ENCODE peak calls at places on chromosomes 16 and 17, in eight cellular contexts. R is endodermal cell, A is fibroblast of pulmonary artery, V is cardiac muscle cell, G is fibroblast of mammary gland, K is AG04450, X is fibroblast of lung, L is left ventricle myocardium inferior. Y is an unnamed sample.

GRCh38 chr16:85570735-85571562 is 42.2 kb upstream of the GSE1 start:
- DNase-seq in R (no peak), A (no peak), V (no peak), G (no peak), K (no peak), X (no peak), L (peak), Y (no peak)

GRCh38 chr17:48704521-48704920 is 17.8 kb downstream of the PRAC1 start:
- DNase-seq in R (peak), A (no peak), V (no peak), G (no peak), K (no peak), X (no peak), L (no peak), Y (no peak)

GRCh38 chr17:10713336-10713735 is 15.9 kb downstream of the ADPRM start:
- DNase-seq in R (no peak), A (no peak), V (no peak), G (no peak), K (no peak), X (peak), L (no peak), Y (no peak)

GRCh38 chr16:50711862-50712567 is 18.6 kb downstream of the NOD2 start:
- DNase-seq in R (no peak), A (no peak), V (no peak), G (no peak), K (no peak), X (no peak), L (peak), Y (no peak)

GRCh38 chr17:511833-512251 is 159.2 kb upstream of the RPH3AL start:
- DNase-seq in R (no peak), A (no peak), V (no peak), G (peak), K (no peak), X (no peak), L (no peak), Y (no peak)

GRCh38 chr16:86977076-86977676 is 340.0 kb downstream of the C16orf95 start:
- DNase-seq in R (no peak), A (no peak), V (no peak), G (no peak), K (no peak), X (no peak), L (no peak), Y (no peak)

GRCh38 chr17:73506470-73507435 is 137.5 kb downstream of the SDK2 start:
- DNase-seq in R (no peak), A (no peak), V (no peak), G (no peak), K (no peak), X (no peak), L (no peak), Y (no peak)

GRCh38 chr17:14725729-14726128 is 424.8 kb downstream of the HS3ST3B1 start:
- DNase-seq in R (no peak), A (no peak), V (no peak), G (no peak), K (no peak), X (no peak), L (no peak), Y (no peak)

GRCh38 chr16:83530293-83530692 is 277.5 kb upstream of the HSBP1 start:
- DNase-seq in R (no peak), A (no peak), V (no peak), G (peak), K (no peak), X (no peak), L (no peak), Y (peak)

GRCh38 chr17:352421-353212 is at the start of gene RPH3AL:
- DNase-seq in R (peak), A (peak), V (peak), G (no peak), K (no peak), X (no peak), L (no peak), Y (no peak)

GRCh38 chr16:85851034-85851780 is 47.8 kb upstream of the IRF8 start:
- DNase-seq in R (peak), A (no peak), V (no peak), G (peak), K (no peak), X (no peak), L (no peak), Y (no peak)

GRCh38 chr17:49515196-49515770 is 20.2 kb downstream of the NGFR start:
- DNase-seq in R (peak), A (peak), V (peak), G (peak), K (peak), X (peak), L (peak), Y (peak)

GRCh38 chr16:1674751-1675664 is 3.1 kb upstream of the JPT2 start:
- DNase-seq in R (peak), A (peak), V (no peak), G (peak), K (peak), X (peak), L (no peak), Y (peak)

GRCh38 chr16:22070361-22071351 is 21.7 kb upstream of the VWA3A start:
- DNase-seq in R (no peak), A (peak), V (no peak), G (peak), K (no peak), X (peak), L (peak), Y (no peak)

GRCh38 chr17:67992541-67993152 is 3.6 kb downstream of the C17orf58 start:
- DNase-seq in R (no peak), A (peak), V (no peak), G (peak), K (no peak), X (no peak), L (no peak), Y (no peak)

GRCh38 chr16:10093564-10093963 is 88.7 kb downstream of the GRIN2A start:
- DNase-seq in R (no peak), A (no peak), V (no peak), G (peak), K (no peak), X (no peak), L (no peak), Y (no peak)

GRCh38 chr17:75352079-75352569 is 53.4 kb downstream of the GRB2 start:
- DNase-seq in R (peak), A (no peak), V (peak), G (no peak), K (no peak), X (no peak), L (no peak), Y (no peak)

GRCh38 chr17:29145289-29146058 is 34.7 kb downstream of the MYO18A start:
- DNase-seq in R (peak), A (peak), V (peak), G (peak), K (no peak), X (peak), L (peak), Y (no peak)

GRCh38 chr16:30335598-30336474 is 19.3 kb downstream of the CD2BP2 start:
- DNase-seq in R (peak), A (peak), V (no peak), G (peak), K (no peak), X (peak), L (no peak), Y (no peak)

GRCh38 chr17:59752446-59752845 is 45.0 kb downstream of the VMP1 start:
- DNase-seq in R (no peak), A (no peak), V (no peak), G (peak), K (no peak), X (no peak), L (no peak), Y (no peak)

GRCh38 chr17:56985371-56986162 is 7.6 kb downstream of the SCPEP1 start:
- DNase-seq in R (peak), A (no peak), V (no peak), G (no peak), K (no peak), X (no peak), L (no peak), Y (no peak)

GRCh38 chr17:45135978-45136791 is 698 bp downstream of the ACBD4 start:
- DNase-seq in R (no peak), A (no peak), V (no peak), G (no peak), K (no peak), X (no peak), L (peak), Y (no peak)

GRCh38 chr17:1486802-1487695 is 5.4 kb downstream of the MYO1C start:
- DNase-seq in R (peak), A (peak), V (peak), G (peak), K (no peak), X (peak), L (peak), Y (no peak)

GRCh38 chr17:68518063-68518815 is 6.0 kb downstream of the PRKAR1A start:
- DNase-seq in R (peak), A (no peak), V (no peak), G (no peak), K (no peak), X (no peak), L (no peak), Y (no peak)

GRCh38 chr17:76166906-76167305 is 25.9 kb upstream of the FOXJ1 start:
- DNase-seq in R (no peak), A (no peak), V (no peak), G (no peak), K (no peak), X (no peak), L (no peak), Y (no peak)

GRCh38 chr17:68184141-68184571 is 63.7 kb upstream of the AMZ2 start:
- DNase-seq in R (peak), A (no peak), V (no peak), G (no peak), K (no peak), X (no peak), L (no peak), Y (no peak)

GRCh38 chr16:86051376-86052114 is 152.6 kb downstream of the IRF8 start:
- DNase-seq in R (no peak), A (no peak), V (no peak), G (no peak), K (no peak), X (no peak), L (no peak), Y (no peak)

GRCh38 chr16:65487231-65487630 is 365.4 kb upstream of the CDH11 start:
- DNase-seq in R (no peak), A (no peak), V (no peak), G (no peak), K (no peak), X (no peak), L (no peak), Y (no peak)

GRCh38 chr16:85346404-85347212 is 234.3 kb upstream of the CIBAR2 start:
- DNase-seq in R (no peak), A (no peak), V (no peak), G (no peak), K (no peak), X (no peak), L (no peak), Y (no peak)

GRCh38 chr16:85651822-85652430 is 36.8 kb downstream of the GINS2 start:
- DNase-seq in R (no peak), A (no peak), V (no peak), G (no peak), K (no peak), X (peak), L (no peak), Y (no peak)

GRCh38 chr16:4261557-4262172 is 11.2 kb downstream of the TFAP4 start:
- DNase-seq in R (peak), A (peak), V (peak), G (peak), K (no peak), X (peak), L (no peak), Y (no peak)

GRCh38 chr16:86403056-86403455 is 107.3 kb upstream of the FOXF1 start:
- DNase-seq in R (no peak), A (no peak), V (no peak), G (no peak), K (no peak), X (no peak), L (no peak), Y (no peak)

GRCh38 chr17:73003487-73003886 is 89.0 kb downstream of the SLC39A11 start:
- DNase-seq in R (peak), A (no peak), V (no peak), G (no peak), K (no peak), X (no peak), L (no peak), Y (no peak)

GRCh38 chr17:44130693-44131349 is 7.4 kb upstream of the HDAC5 start:
- DNase-seq in R (no peak), A (no peak), V (no peak), G (no peak), K (no peak), X (no peak), L (no peak), Y (no peak)

GRCh38 chr16:66569131-66569530 is 2.9 kb downstream of the CMTM1 start:
- DNase-seq in R (no peak), A (peak), V (no peak), G (peak), K (no peak), X (peak), L (no peak), Y (no peak)

GRCh38 chr17:5419959-5420653 is at the start of gene RPAIN:
- DNase-seq in R (peak), A (peak), V (peak), G (peak), K (no peak), X (peak), L (peak), Y (no peak)

GRCh38 chr17:50642722-50643656 is 8.3 kb downstream of the ABCC3 start:
- DNase-seq in R (peak), A (no peak), V (no peak), G (no peak), K (no peak), X (no peak), L (no peak), Y (no peak)

GRCh38 chr17:37683454-37683984 is 40.3 kb upstream of the DDX52 start:
- DNase-seq in R (no peak), A (no peak), V (no peak), G (no peak), K (no peak), X (no peak), L (no peak), Y (no peak)

GRCh38 chr16:48903054-48903453 is 293.1 kb upstream of the N4BP1 start:
- DNase-seq in R (peak), A (no peak), V (no peak), G (no peak), K (no peak), X (no peak), L (no peak), Y (no peak)

GRCh38 chr16:48905632-48906031 is 295.7 kb upstream of the N4BP1 start:
- DNase-seq in R (no peak), A (no peak), V (no peak), G (no peak), K (no peak), X (no peak), L (no peak), Y (no peak)

GRCh38 chr16:48904333-48904732 is 294.4 kb upstream of the N4BP1 start:
- DNase-seq in R (no peak), A (no peak), V (no peak), G (no peak), K (no peak), X (no peak), L (no peak), Y (no peak)

GRCh38 chr16:48899500-48899899 is 289.5 kb upstream of the N4BP1 start:
- DNase-seq in R (no peak), A (no peak), V (no peak), G (no peak), K (no peak), X (no peak), L (no peak), Y (no peak)

GRCh38 chr16:48901712-48902374 is 291.9 kb upstream of the N4BP1 start:
- DNase-seq in R (no peak), A (no peak), V (peak), G (peak), K (no peak), X (peak), L (no peak), Y (no peak)
- TF ChIP-seq CTCF in R (peak), A (no peak), V (no peak), G (peak), K (peak), X (peak), L (no peak), Y (peak)

GRCh38 chr16:281660-282249 is 1.2 kb upstream of the PDIA2 start:
- DNase-seq in R (peak), A (no peak), V (no peak), G (no peak), K (no peak), X (no peak), L (no peak), Y (no peak)

GRCh38 chr16:280005-280421 is 378 bp upstream of the ARHGDIG start:
- DNase-seq in R (peak), A (no peak), V (peak), G (no peak), K (no peak), X (no peak), L (no peak), Y (no peak)

GRCh38 chr16:282491-282890 is 473 bp upstream of the PDIA2 start:
- DNase-seq in R (no peak), A (no peak), V (no peak), G (no peak), K (no peak), X (no peak), L (no peak), Y (no peak)

GRCh38 chr16:280552-280951 is at the start of gene ARHGDIG:
- DNase-seq in R (peak), A (no peak), V (peak), G (no peak), K (no peak), X (no peak), L (no peak), Y (no peak)

DNA sequence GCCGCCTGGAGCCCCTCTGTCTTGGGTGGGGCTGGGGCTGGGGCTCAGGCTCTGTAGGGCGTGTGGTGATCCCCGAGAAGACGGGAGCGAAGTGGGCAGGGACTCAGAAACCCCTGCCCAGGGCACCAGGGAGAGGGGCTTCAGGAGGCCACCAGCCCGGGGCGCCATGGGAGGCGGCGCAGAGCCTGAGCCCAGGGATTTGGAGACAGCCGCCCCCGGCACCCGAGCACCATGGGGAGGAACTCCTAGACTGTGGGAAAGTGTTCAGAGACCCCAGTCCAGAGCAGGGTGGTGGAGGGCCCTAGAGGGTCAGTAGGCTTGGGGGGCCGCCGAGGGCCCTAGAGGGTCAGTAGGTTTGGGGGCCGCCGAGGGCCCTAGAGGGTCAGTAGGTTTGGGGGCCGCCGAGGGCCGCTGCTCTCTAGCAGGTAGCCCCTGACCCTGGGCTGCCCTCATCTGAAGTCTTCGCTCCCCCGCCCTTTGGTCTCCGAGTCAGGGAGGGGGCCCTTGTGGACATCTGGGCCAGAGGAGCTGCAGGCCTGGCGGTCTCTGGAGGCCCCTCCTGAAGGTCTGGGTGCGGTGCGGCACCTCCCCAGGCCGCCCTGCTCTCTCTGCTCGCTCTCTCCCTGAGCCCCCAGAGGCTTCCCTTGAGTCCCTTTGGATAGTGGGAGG is 734 bp downstream of the ARHGDIG start:
- DNase-seq in R (no peak), A (no peak), V (no peak), G (no peak), K (no peak), X (no peak), L (no peak), Y (no peak)
- H3K4me3 ChIP-seq in R (peak), A (peak), V (peak), G (no peak), K (no peak), X (peak), L (peak), Y (peak)

DNA sequence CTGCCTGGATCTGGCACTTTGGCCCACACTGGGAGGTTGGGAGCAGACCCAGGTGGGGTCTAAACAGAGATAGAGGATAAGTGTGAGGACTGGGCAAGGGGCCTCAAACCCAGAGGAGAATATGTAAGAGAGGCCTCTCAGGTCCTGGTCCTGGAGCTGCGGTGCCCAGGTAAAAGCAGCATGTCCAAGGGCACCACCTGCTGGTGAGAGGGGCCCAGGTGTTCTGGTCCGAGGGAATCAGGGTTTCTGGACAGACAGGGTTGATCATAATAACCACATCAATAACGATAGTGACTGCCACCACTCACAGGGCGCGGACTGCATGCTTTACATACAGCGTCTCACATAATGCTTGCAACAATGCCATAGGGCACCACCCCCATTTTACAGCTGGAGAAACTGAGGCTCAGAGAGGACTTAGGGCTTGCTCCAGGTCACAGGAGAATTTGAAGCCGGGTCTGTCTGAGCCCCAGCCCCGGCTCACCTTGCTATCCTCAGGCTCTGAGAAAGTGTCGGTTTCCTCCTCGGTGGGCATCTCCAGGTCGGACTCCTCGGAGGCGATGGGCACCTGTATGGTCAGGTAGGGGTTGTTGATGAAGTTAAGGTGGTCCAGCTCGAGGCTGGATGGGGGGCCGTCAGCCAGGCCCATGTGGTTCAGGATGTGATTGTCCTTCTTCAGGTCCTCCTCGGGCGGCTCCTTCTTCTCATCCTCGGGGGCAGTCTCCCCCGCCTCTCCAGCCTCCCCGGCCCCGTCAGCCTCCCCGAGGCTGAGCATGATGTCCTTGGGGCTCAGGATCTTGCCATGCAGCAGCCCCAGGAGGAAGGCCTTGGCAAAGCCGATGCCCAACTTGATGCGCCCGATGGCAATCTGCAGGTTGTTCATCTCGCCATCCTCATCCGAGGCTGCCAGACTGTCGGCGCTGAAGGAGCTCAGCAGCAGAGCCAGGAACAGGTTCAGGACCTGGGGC is 19.1 kb upstream of the CD79B start:
- DNase-seq in R (peak), A (no peak), V (peak), G (no peak), K (no peak), X (no peak), L (no peak), Y (no peak)
- TF ChIP-seq CTCF in R (peak), A (peak), V (peak), G (peak), K (no peak), X (peak), L (peak), Y (peak)

DNA sequence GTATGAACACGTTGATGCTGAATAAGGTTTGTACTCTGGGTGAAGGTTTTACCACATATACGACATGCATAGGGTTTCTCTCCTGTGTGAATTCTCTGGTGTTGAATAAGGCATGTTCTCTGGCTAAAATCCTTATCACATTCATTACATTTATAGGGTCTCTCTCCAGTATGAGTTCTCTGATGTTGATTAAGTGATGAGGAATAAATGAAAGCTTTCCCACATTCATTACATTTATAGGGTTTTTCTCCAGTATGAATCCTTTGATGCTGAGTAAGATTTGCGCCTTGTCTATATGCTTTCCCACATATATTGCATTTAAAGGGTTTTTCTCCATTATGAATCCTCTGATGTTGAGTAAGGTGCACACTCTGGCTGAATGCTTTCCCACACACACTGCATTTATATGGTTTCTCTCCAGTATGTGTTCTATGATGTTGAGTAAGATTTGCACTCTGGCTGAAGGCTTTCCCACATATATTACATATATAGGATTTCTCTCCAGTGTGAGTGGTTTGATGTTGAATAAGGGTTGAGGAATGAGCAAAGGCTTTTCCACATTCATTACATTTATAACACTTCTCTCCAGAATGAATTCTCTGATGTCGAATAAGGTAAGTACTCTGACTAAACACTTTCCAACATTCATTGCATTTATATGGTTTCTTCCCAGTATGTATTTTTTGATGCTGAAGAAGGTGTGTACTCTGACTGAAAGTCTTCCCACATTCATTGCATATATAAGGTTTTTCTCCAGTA is 16.9 kb downstream of the ZNF287 start:
- DNase-seq in R (no peak), A (no peak), V (no peak), G (no peak), K (no peak), X (peak), L (no peak), Y (no peak)
- H3K4me3 ChIP-seq in R (peak), A (no peak), V (no peak), G (no peak), K (no peak), X (no peak), L (no peak), Y (no peak)